ENCODE peak calls at places on chromosome 15, in eight cellular contexts. U is CD4-positive, alpha-beta T cell; S is aorta; J is pancreas; P is activated T-cell treated with anti-CD3 and anti-CD28 coated beads, Interleukin-2, amount 50 U/mL, for 72 hours; A is GM23338; F is NCI-H2081; L is COR-L47. E is an unnamed sample.

GRCh38 chr15:41876689-41877088 is 17.2 kb downstream of the SPTBN5 start:
- DNase-seq in U (no peak), S (no peak), J (no peak), P (no peak), A (no peak), F (no peak), L (peak; percentile 58), E (no peak)

GRCh38 chr15:92076536-92076935 is 223.0 kb downstream of the SLCO3A1 start:
- DNase-seq in U (no peak), S (no peak), J (no peak), P (no peak), A (no peak), F (peak; percentile 25), L (no peak), E (no peak)

GRCh38 chr15:65792988-65793812 is 1.1 kb upstream of the DENND4A start:
- DNase-seq in U (no peak), S (no peak), J (no peak), P (no peak), A (no peak), F (no peak), L (no peak), E (no peak)

GRCh38 chr15:61459785-61460707 is 230.9 kb upstream of the RORA start:
- DNase-seq in U (no peak), S (no peak), J (no peak), P (no peak), A (no peak), F (no peak), L (no peak), E (no peak)

GRCh38 chr15:85334241-85334640 is 46.2 kb upstream of the AKAP13 start:
- DNase-seq in U (no peak), S (no peak), J (no peak), P (no peak), A (no peak), F (no peak), L (no peak), E (no peak)

GRCh38 chr15:88882745-88883144 is 12.6 kb downstream of the HAPLN3 start:
- DNase-seq in U (no peak), S (no peak), J (no peak), P (no peak), A (no peak), F (no peak), L (no peak), E (no peak)

GRCh38 chr15:69626095-69627066 is 173.8 kb downstream of the RPLP1 start:
- DNase-seq in U (no peak), S (no peak), J (no peak), P (no peak), A (no peak), F (no peak), L (no peak), E (no peak)

GRCh38 chr15:95131071-95131683 is 899.8 kb downstream of the MCTP2 start:
- DNase-seq in U (no peak), S (no peak), J (no peak), P (no peak), A (no peak), F (peak; percentile 1), L (no peak), E (no peak)

GRCh38 chr15:87939838-87940457 is 316.6 kb downstream of the NTRK3 start:
- DNase-seq in U (no peak), S (no peak), J (no peak), P (no peak), A (no peak), F (no peak), L (no peak), E (no peak)

GRCh38 chr15:55434989-55435825 is 26.9 kb downstream of the PIERCE2 start:
- DNase-seq in U (no peak), S (no peak), J (no peak), P (no peak), A (peak; percentile 86), F (peak; percentile 17), L (peak; percentile 28), E (peak; percentile 58)

GRCh38 chr15:74308643-74308945 is 58.9 kb downstream of the CYP11A1 start:
- DNase-seq in U (no peak), S (no peak), J (no peak), P (no peak), A (no peak), F (no peak), L (no peak), E (no peak)

GRCh38 chr15:57463360-57463759 is 87.1 kb downstream of the CGNL1 start:
- DNase-seq in U (no peak), S (no peak), J (no peak), P (no peak), A (no peak), F (no peak), L (no peak), E (no peak)

GRCh38 chr15:26864664-26865191 is 2.1 kb upstream of the GABRA5 start:
- DNase-seq in U (no peak), S (no peak), J (no peak), P (no peak), A (peak; percentile 90), F (peak; percentile 78), L (peak; percentile 43), E (peak; percentile 81)

GRCh38 chr15:66761723-66762595 is 59.9 kb downstream of the SMAD6 start:
- DNase-seq in U (no peak), S (peak; percentile 72), J (no peak), P (no peak), A (no peak), F (no peak), L (no peak), E (no peak)

GRCh38 chr15:92891533-92892200 is 8.5 kb upstream of the CHD2 start:
- DNase-seq in U (no peak), S (no peak), J (no peak), P (no peak), A (no peak), F (no peak), L (no peak), E (no peak)

GRCh38 chr15:27133244-27133643 is 162.3 kb downstream of the GABRG3 start:
- DNase-seq in U (no peak), S (no peak), J (no peak), P (no peak), A (no peak), F (no peak), L (no peak), E (no peak)

GRCh38 chr15:31391687-31392671 is 65.3 kb downstream of the KLF13 start:
- DNase-seq in U (peak; percentile 85), S (peak; percentile 91), J (peak; percentile 87), P (peak; percentile 88), A (peak; percentile 77), F (peak; percentile 31), L (peak; percentile 17), E (peak; percentile 75)

GRCh38 chr15:77034620-77035467 is 36.1 kb downstream of the TSPAN3 start:
- DNase-seq in U (peak; percentile 60), S (peak; percentile 84), J (peak; percentile 18), P (peak; percentile 41), A (peak; percentile 79), F (no peak), L (no peak), E (no peak)

GRCh38 chr15:70023064-70023768 is 74.5 kb downstream of the TLE3 start:
- DNase-seq in U (no peak), S (no peak), J (no peak), P (peak; percentile 54), A (no peak), F (no peak), L (no peak), E (peak; percentile 37)

E was measured in NCI-H1417.